ENCODE peak calls at places on chromosomes 1 and 21, in eight cellular contexts. B is CD8-positive, alpha-beta T cell; R is lower leg skin; V is esophagus muscularis mucosa; L is GM12878; Z is GM20000; Y is AG09309; C is astrocyte. T is an unnamed sample.

GRCh38 chr1:223531742-223532341 is 133.7 kb downstream of the CAPN8 start:
- DNase-seq in L (no peak), R (no peak), Y (no peak), Z (peak; percentile 39), B (peak; percentile 56), C (peak; percentile 10), V (no peak), T (no peak)

GRCh38 chr1:64944913-64945312 is 21.4 kb downstream of the JAK1 start:
- DNase-seq in Z (no peak), V (no peak), B (no peak), C (no peak), L (no peak), R (no peak), Y (no peak), T (no peak)

GRCh38 chr1:77847621-77848080 is 40.8 kb upstream of the NEXN start:
- DNase-seq in C (no peak), B (no peak), Y (no peak), Z (no peak), L (peak; percentile 2), V (no peak), R (no peak), T (no peak)

GRCh38 chr1:72891976-72892375 is 609.6 kb upstream of the NEGR1 start:
- DNase-seq in Z (no peak), R (no peak), Y (no peak), B (no peak), L (no peak), C (peak; percentile 1), V (no peak), T (no peak)

GRCh38 chr1:155008015-155008941 is 5.7 kb downstream of the ZBTB7B start:
- DNase-seq in C (no peak), V (no peak), L (no peak), R (peak; percentile 95), Z (no peak), Y (no peak), B (no peak), T (no peak)

GRCh38 chr21:18743523-18743922 is 339.9 kb upstream of the TMPRSS15 start:
- DNase-seq in R (no peak), C (no peak), Y (no peak), V (no peak), B (no peak), Z (no peak), L (no peak), T (no peak)

GRCh38 chr1:232629250-232630046 is 485 bp downstream of the SIPA1L2 start:
- DNase-seq in V (no peak), C (peak; percentile 32), Y (no peak), B (no peak), R (peak; percentile 91), Z (peak; percentile 10), L (no peak), T (no peak)

GRCh38 chr1:165496493-165496892 is 47.3 kb upstream of the LRRC52 start:
- DNase-seq in V (no peak), L (no peak), Z (no peak), Y (no peak), R (no peak), C (no peak), B (no peak), T (no peak)

GRCh38 chr1:236166041-236166440 is 23.7 kb downstream of the GPR137B start:
- DNase-seq in Z (no peak), B (no peak), L (no peak), V (no peak), C (no peak), Y (no peak), R (no peak), T (no peak)

GRCh38 chr21:37562920-37563640 is 196.5 kb downstream of the DYRK1A start:
- DNase-seq in B (no peak), L (no peak), R (peak; percentile 87), C (no peak), V (peak; percentile 90), Y (no peak), Z (no peak), T (no peak)

GRCh38 chr1:156795374-156795733 is 21.3 kb downstream of the SH2D2A start:
- DNase-seq in R (peak; percentile 70), Z (no peak), B (no peak), Y (no peak), V (no peak), C (no peak), L (no peak), T (no peak)

GRCh38 chr1:228228601-228229074 is 20.8 kb downstream of the OBSCN start:
- DNase-seq in Z (no peak), R (no peak), L (no peak), B (no peak), C (peak; percentile 80), Y (peak; percentile 85), V (no peak), T (no peak)

GRCh38 chr1:87117761-87118160 is 203.3 kb downstream of the HS2ST1 start:
- DNase-seq in C (peak; percentile 36), Z (no peak), L (no peak), B (no peak), V (no peak), Y (no peak), R (no peak), T (no peak)

GRCh38 chr1:206770531-206771352 is at the start of gene IL19:
- DNase-seq in Y (peak; percentile 20), L (no peak), B (no peak), C (peak; percentile 81), Z (no peak), R (no peak), V (no peak), T (peak; percentile 68)

GRCh38 chr1:234214129-234214910 is 158.9 kb upstream of the COA6 start:
- DNase-seq in V (peak; percentile 91), Y (no peak), Z (peak; percentile 54), L (no peak), B (peak; percentile 36), C (peak; percentile 60), R (no peak), T (no peak)
- TF ChIP-seq CTCF in V (no peak), Y (no peak), Z (no peak), L (no peak), B (no peak), C (no peak), R (no peak), T (no peak)

GRCh38 chr1:230155021-230155420 is 88.0 kb downstream of the GALNT2 start:
- DNase-seq in Z (no peak), B (no peak), R (peak; percentile 71), Y (no peak), V (no peak), L (no peak), C (no peak), T (no peak)
- TF ChIP-seq CTCF in Z (no peak), B (no peak), R (no peak), Y (no peak), V (no peak), L (no peak), C (no peak), T (no peak)

DNA sequence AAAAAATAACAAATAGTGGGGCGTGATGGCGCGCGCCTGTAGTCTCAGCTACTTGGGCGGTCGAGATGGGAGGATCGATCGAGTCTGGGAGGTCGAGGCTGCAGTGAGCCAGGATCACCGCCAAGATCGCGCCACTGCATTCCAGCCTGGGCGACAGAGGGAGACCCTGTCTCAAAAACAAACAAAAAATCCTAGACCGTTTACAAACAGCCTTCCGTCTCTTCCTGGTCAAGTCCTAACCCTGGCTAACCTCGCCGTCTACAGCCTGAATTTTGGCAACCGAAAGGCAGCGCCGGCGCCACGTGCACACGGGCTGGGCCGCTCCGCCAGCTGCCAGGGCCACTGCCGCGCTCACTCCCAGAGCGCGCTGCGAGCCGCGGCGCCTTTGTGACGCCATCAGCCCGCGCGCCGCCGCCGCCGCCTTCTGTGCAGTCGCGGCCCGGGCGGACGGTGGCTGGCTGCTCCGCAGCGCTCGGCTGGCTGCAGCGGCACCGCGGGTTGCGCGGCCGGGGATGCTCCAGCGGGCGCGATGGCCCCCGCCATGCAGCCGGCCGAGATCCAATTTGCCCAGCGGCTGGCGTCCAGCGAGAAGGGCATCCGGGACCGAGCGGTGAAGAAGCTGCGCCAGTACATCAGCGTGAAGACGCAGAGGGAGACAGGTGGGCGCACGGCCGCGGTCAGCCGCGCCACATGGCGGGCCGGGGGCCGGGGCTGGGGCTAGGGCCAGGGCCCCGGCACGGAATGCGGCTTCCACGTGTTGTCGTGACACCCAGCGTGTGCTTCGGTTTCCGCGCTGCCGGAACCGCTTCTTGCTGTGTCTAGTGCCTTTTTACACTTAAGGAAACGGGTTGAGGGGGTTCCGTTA is at the start of the genes HSF2BP and RRP1B:
- DNase-seq in R (peak; percentile 94), B (peak; percentile 73), V (no peak), Z (peak; percentile 97), C (peak; percentile 66), Y (peak; percentile 16), L (no peak), T (no peak)
- TF ChIP-seq CTCF in R (no peak), B (no peak), V (peak; percentile 6), Z (no peak), C (no peak), Y (no peak), L (no peak), T (no peak)

GRCh38 chr1:172609528-172609927 is 49.4 kb upstream of the FASLG start:
- DNase-seq in V (no peak), L (no peak), B (no peak), Z (no peak), C (no peak), R (no peak), Y (no peak), T (no peak)
- TF ChIP-seq CTCF in V (no peak), L (peak; percentile 6), B (peak; percentile 74), Z (no peak), C (peak; percentile 22), R (no peak), Y (peak; percentile 37), T (no peak)

GRCh38 chr1:1273535-1274298 is at the start of gene UBE2J2:
- DNase-seq in L (peak; percentile 26), Y (peak; percentile 70), Z (peak; percentile 100), V (peak; percentile 97), B (peak; percentile 92), R (peak; percentile 98), C (peak; percentile 82), T (peak; percentile 70)
- TF ChIP-seq CTCF in L (no peak), Y (no peak), Z (no peak), V (no peak), B (no peak), R (no peak), C (no peak), T (no peak)

GRCh38 chr1:3403388-3404179 is 50.9 kb upstream of the ARHGEF16 start:
- DNase-seq in L (no peak), V (no peak), C (no peak), B (no peak), R (no peak), Y (no peak), Z (no peak), T (no peak)
- TF ChIP-seq CTCF in L (no peak), V (no peak), C (no peak), B (no peak), R (no peak), Y (peak; percentile 40), Z (no peak), T (no peak)

T was measured in GM12864.